ENCODE peak calls at places on chromosomes 12 and 14, in nine cellular contexts. F is CD4-positive, alpha-beta memory T cell; T is central memory CD4-positive, alpha-beta T cell; W is HT1080; B is dermis microvascular lymphatic vessel endothelial cell; H is choroid plexus epithelial cell; I is effector memory CD8-positive, alpha-beta T cell; O is T-helper 1 cell; U is T-helper 2 cell. D is an unnamed sample.

GRCh38 chr12:95336387-95337067 is 118.9 kb downstream of the VEZT start:
- DNase-seq in F (no peak), T (no peak), W (peak), B (peak), H (peak), I (no peak), O (no peak), U (no peak), D (no peak)

GRCh38 chr12:108967869-108968540 is 52.9 kb downstream of the SVOP start:
- DNase-seq in F (no peak), T (no peak), W (peak), B (no peak), H (peak), I (no peak), O (no peak), U (no peak), D (no peak)

GRCh38 chr14:69131176-69131575 is 21.7 kb downstream of the DCAF5 start:
- DNase-seq in F (no peak), T (no peak), W (no peak), B (no peak), H (no peak), I (no peak), O (no peak), U (no peak), D (no peak)

GRCh38 chr12:56682323-56682722 is 5.8 kb downstream of the PTGES3 start:
- DNase-seq in F (no peak), T (no peak), W (no peak), B (no peak), H (no peak), I (no peak), O (no peak), U (no peak), D (no peak)

GRCh38 chr12:18754118-18754707 is 16.3 kb downstream of the CAPZA3 start:
- DNase-seq in F (no peak), T (no peak), W (no peak), B (no peak), H (no peak), I (no peak), O (no peak), U (no peak), D (no peak)

GRCh38 chr12:132315507-132315906 is 13.9 kb downstream of the GALNT9 start:
- DNase-seq in F (no peak), T (no peak), W (no peak), B (no peak), H (no peak), I (no peak), O (no peak), U (no peak), D (no peak)

GRCh38 chr12:42552822-42553221 is 36.7 kb downstream of the PRICKLE1 start:
- DNase-seq in F (no peak), T (no peak), W (no peak), B (no peak), H (no peak), I (no peak), O (no peak), U (no peak), D (no peak)

GRCh38 chr12:104250366-104251125 is 35.0 kb downstream of the TXNRD1 start:
- DNase-seq in F (no peak), T (no peak), W (no peak), B (no peak), H (no peak), I (no peak), O (no peak), U (no peak), D (no peak)

GRCh38 chr12:132329036-132329738 is at the start of gene GALNT9:
- DNase-seq in F (no peak), T (no peak), W (no peak), B (no peak), H (peak), I (no peak), O (no peak), U (no peak), D (no peak)

GRCh38 chr14:49934638-49935037 is 41.8 kb downstream of the ARF6 start:
- DNase-seq in F (no peak), T (no peak), W (no peak), B (no peak), H (peak), I (no peak), O (no peak), U (no peak), D (no peak)